ENCODE peak calls at places on chromosomes 12 and 14, in ten cellular contexts. U is mesothelial cell of epicardium, E is transverse colon, O is LNCaP clone FGC, Q is neural crest cell, J is osteoblast, X is astrocyte of the cerebellum, L is fibroblast of lung, Z is thoracic aorta, V is HFF-Myc. N is an unnamed sample.

GRCh38 chr14:104287301-104288009 is 149.1 kb downstream of the KIF26A start:
- DNase-seq in Q (no peak), U (no peak), L (no peak), J (peak), X (no peak), E (no peak), Z (no peak), O (no peak), V (no peak), N (no peak)

GRCh38 chr12:91108196-91108595 is 3.1 kb downstream of the LUM start:
- DNase-seq in V (no peak), E (no peak), U (no peak), O (no peak), J (no peak), Z (no peak), Q (no peak), X (no peak), L (no peak), N (no peak)

GRCh38 chr12:1865284-1865866 is 45.0 kb downstream of the LRTM2 start:
- DNase-seq in O (no peak), X (no peak), Q (no peak), V (no peak), E (no peak), L (peak), Z (no peak), J (no peak), U (no peak), N (no peak)

GRCh38 chr12:48882972-48883304 is 17.3 kb upstream of the RND1 start:
- DNase-seq in Q (no peak), L (no peak), J (no peak), Z (no peak), V (no peak), E (no peak), O (no peak), U (no peak), X (no peak), N (no peak)

GRCh38 chr14:33943081-33943480 is 7.8 kb downstream of the EGLN3 start:
- DNase-seq in E (peak), Q (no peak), Z (no peak), J (no peak), V (no peak), U (no peak), X (no peak), O (peak), L (no peak), N (no peak)

GRCh38 chr14:30849354-30849753 is 25.0 kb upstream of the COCH start:
- DNase-seq in Z (no peak), O (no peak), U (no peak), J (no peak), V (no peak), Q (no peak), L (no peak), E (peak), X (no peak), N (no peak)

GRCh38 chr14:52703225-52703624 is 3.8 kb upstream of the PSMC6 start:
- DNase-seq in J (peak), O (peak), X (peak), E (peak), Z (no peak), U (no peak), Q (no peak), L (peak), V (peak), N (no peak)

GRCh38 chr12:53734425-53734824 is 7.2 kb upstream of the CALCOCO1 start:
- DNase-seq in X (no peak), V (no peak), E (no peak), O (no peak), Q (no peak), J (no peak), L (no peak), Z (no peak), U (no peak), N (no peak)

GRCh38 chr14:26984318-26985177 is 386.7 kb upstream of the NOVA1 start:
- DNase-seq in Z (no peak), O (peak), U (peak), Q (peak), V (peak), J (no peak), X (peak), L (peak), E (peak), N (peak)

DNA sequence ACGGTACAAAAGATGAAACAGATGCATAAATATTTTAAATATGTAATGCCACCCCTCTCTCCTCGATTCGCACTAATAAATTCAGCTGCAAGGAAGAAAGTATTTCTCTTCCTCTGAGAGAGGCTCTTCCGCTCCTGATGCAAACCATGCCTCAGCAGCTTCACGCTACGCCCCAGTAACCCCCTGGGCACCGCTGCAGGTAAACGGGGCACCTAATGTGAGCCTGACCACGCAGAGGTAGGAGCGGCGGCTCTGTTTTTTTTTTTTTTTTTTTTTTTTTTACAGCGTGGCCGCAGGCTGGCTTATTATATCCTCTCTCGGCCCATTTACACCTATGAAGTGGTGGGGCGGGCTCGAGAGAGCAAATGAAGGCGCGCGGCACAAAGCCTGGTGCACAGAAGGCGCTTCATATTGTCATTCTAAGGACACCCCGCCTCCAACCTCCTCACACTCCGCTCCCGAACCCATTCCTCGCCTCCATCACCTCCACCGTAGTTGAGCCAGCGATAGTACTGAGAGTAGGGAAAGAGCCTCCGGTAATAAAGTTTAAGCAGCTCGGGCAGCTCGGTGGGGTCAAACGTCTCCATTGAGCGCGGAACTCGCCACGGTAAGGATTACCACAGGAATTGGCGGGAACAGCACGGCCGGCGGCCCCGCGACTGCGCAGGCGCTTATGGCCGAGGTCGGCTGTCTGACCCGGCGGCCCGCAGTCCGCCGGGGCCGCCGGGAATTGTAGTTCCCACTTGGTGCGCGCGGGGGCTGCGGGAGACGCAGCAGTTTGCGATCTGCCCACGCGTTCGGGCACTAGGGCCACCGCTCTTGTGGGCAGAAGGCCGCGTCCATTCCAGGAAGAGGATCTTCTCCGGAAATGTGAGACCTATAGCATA is at the start of gene PRIM1:
- DNase-seq in Q (peak), U (peak), L (peak), O (peak), V (peak), J (peak), Z (peak), E (peak), X (peak), N (peak)
- TF ChIP-seq CTCF in Q (peak), U (peak), L (no peak), O (no peak), V (no peak), J (no peak), Z (peak), E (no peak), X (no peak), N (no peak)

GRCh38 chr14:20306079-20306423 is 300 bp upstream of the TTC5 start:
- DNase-seq in Q (no peak), O (no peak), J (no peak), U (no peak), L (no peak), X (no peak), Z (no peak), V (no peak), E (no peak), N (no peak)
- TF ChIP-seq CTCF in Q (no peak), O (no peak), J (no peak), U (no peak), L (no peak), X (no peak), Z (no peak), V (no peak), E (no peak), N (no peak)

DNA sequence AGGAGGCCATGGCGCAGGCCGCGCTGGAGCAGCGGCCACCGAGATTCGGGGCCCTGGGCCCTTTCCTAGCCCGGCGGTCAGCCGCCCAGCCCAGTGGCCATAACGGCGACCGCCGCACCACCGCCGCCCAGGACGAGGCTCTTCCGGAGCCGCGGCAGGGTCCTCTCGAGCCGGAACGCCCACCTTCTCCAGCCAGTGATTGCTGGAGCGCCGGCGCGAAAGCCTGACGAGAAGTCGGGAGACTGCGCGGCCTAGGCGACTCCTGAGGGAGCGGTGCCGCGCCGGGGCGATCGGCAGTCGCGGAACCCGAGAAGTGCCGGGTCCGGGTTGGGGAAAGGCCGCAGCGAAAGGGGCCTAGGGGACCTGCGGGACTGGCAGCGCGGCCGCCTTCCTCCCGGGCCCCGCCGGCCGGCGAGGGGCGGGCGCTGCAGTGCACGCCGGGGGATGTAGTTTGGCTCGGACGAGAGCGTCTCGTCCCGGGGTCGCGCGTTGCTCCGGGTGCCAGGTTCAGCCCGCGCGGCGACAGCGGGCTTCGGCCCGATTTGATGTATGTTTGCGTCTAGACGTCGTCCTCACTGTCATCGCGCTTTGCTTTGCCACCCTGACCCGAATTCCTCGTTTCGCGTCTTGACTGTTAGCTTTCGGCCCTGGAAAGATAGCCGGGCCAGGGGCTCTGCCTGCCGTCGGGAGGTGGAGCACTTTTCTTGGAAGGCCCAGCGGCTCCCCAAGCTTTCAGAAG is at the start of gene VTI1B:
- DNase-seq in X (peak), O (no peak), E (peak), J (peak), U (peak), Q (peak), L (peak), Z (peak), V (no peak), N (no peak)
- TF ChIP-seq CTCF in X (peak), O (peak), E (no peak), J (peak), U (no peak), Q (peak), L (peak), Z (peak), V (no peak), N (no peak)

GRCh38 chr14:92039720-92040430 is at the start of gene TRIP11:
- DNase-seq in V (peak), J (peak), U (peak), X (peak), Q (peak), E (peak), O (peak), L (peak), Z (peak), N (peak)
- TF ChIP-seq CTCF in V (no peak), J (no peak), U (no peak), X (no peak), Q (no peak), E (no peak), O (no peak), L (no peak), Z (no peak), N (no peak)

GRCh38 chr12:114774181-114774580 is 90.2 kb upstream of the TBX3 start:
- DNase-seq in J (no peak), X (peak), Q (no peak), Z (no peak), O (no peak), L (peak), U (no peak), E (no peak), V (no peak), N (no peak)

GRCh38 chr12:114779647-114780046 is 95.7 kb upstream of the TBX3 start:
- DNase-seq in E (no peak), J (no peak), L (no peak), X (no peak), U (no peak), V (no peak), Z (no peak), Q (no peak), O (no peak), N (no peak)

GRCh38 chr12:114779203-114779602 is 95.2 kb upstream of the TBX3 start:
- DNase-seq in E (no peak), Q (no peak), X (no peak), L (no peak), J (no peak), V (no peak), U (no peak), Z (no peak), O (no peak), N (no peak)

GRCh38 chr12:114780746-114781399 is 96.9 kb upstream of the TBX3 start:
- DNase-seq in V (no peak), J (no peak), O (no peak), L (no peak), U (no peak), X (no peak), Q (no peak), E (no peak), Z (no peak), N (no peak)

GRCh38 chr12:114777052-114777451 is 93.1 kb upstream of the TBX3 start:
- DNase-seq in V (peak), O (no peak), X (peak), J (no peak), Q (no peak), L (peak), U (no peak), Z (no peak), E (no peak), N (no peak)
- TF ChIP-seq CTCF in V (no peak), O (no peak), X (no peak), J (no peak), Q (no peak), L (no peak), U (no peak), Z (no peak), E (no peak), N (no peak)

DNA sequence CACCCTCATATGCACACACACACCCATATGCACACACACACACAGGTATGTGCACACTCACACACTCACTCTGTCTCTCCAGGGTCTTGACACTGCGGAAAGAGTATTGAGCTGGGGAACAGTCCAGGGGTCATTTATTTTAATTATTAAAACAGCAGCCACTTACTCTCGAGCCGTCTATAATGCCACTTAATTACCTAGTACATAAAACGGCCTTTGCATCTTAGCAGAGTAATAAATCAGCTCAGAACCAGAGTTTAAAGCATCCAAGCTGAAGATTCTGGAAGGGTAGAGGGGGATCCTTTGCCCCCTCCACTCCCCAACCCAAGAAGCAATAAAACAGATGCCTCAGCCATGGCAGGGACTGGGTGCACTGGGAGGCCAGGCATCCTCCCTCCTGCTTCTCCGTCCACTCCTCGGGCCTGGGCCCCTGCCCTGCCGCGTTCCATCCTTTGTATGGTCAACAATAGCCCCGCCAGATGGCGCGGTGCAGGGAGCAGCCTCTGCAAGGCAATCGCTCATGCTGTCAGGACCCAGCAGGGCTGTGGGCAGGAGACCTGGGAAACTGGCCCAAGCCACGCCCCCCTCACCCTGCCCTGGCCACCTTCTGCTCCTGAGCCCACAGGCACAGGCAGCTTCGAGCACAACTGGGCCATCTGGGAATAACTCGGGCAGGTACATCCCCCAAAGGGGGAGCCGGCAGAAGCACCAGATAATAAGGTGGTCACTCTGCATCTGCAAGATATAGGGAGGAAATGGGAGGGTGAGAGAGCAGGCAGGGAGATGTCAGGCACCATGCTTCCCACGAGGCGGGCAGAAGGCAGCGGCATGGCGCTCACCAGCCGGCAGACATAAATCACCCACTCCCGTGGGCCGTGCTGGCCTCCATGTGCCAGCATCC is 40.9 kb downstream of the CCDC85C start:
- DNase-seq in Z (no peak), L (peak), O (peak), E (peak), U (no peak), Q (peak), J (peak), X (peak), V (no peak), N (no peak)
- TF ChIP-seq CTCF in Z (peak), L (peak), O (peak), E (peak), U (no peak), Q (peak), J (peak), X (peak), V (no peak), N (no peak)

DNA sequence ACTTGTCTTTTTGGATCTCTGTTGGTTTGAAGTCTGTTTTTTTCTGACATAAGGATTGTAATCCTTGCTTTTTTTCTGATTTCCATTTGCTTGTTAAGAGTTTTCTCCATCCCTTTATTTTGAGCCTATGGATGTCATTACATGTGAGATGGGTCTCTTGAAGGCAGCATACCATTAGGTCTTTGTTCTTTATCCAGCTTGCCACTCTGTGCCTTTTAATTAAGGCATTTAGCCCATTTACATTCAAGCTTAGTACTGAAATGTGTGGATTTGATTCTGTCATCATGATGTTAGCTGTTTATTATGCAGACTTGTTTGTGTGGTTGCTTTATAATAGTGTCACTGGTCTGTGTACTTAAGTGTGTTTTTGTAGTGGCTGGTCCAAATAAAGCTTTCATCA is 100.0 kb downstream of the CCDC91 start:
- DNase-seq in X (no peak), E (no peak), L (peak), V (no peak), O (no peak), Q (no peak), U (no peak), Z (no peak), J (no peak), N (no peak)
- TF ChIP-seq CTCF in X (no peak), E (no peak), L (no peak), V (no peak), O (no peak), Q (no peak), U (no peak), Z (no peak), J (no peak), N (no peak)

DNA sequence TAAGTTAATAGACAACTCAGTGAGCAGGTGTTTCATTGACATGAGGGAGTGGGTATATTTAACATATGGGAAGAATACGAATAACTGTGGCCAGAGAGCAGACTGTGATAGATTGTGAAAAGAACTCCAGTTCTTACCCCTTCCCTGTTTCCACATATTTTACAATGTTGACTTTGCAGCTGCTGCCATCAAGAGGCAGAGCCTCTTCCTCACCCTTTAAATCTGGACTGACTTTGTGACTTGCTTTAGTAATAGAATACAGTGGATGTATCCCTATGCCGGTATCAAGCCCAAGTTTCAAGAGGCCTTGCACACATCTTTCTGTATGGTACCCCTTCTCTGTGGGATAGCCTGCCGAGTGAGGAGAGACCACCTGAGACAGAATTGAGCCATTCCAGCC is 356.7 kb downstream of the ETNK1 start:
- DNase-seq in E (no peak), J (peak), X (no peak), V (no peak), Q (no peak), Z (no peak), O (peak), U (no peak), L (peak), N (no peak)
- TF ChIP-seq CTCF in E (no peak), J (peak), X (peak), V (peak), Q (no peak), Z (no peak), O (peak), U (no peak), L (peak), N (no peak)

GRCh38 chr12:120640840-120641833 is 711 bp downstream of the CABP1 start:
- DNase-seq in Q (peak), E (peak), L (peak), V (no peak), Z (no peak), X (no peak), U (peak), J (peak), O (no peak), N (no peak)
- TF ChIP-seq CTCF in Q (no peak), E (no peak), L (no peak), V (no peak), Z (no peak), X (no peak), U (no peak), J (no peak), O (no peak), N (no peak)

N was measured in omental fat pad.